ENCODE peak calls at places on chromosomes 3 and 15, in nine cellular contexts. One of them, this sample, is unnamed.

GRCh38 chr15:67157779-67158366 is 92.5 kb downstream of the SMAD3 start:
- ATAC-seq in activated naive CD8-positive, alpha-beta T cell treated with anti-CD3 and anti-CD28 coated beads, Interleukin-2, amount 50 U/mL, for 24 hours: no peak
- ATAC-seq in lower lobe of right lung: no peak
- ATAC-seq in esophagus mucosa: no peak
- ATAC-seq in Panc1: peak
- ATAC-seq in IMR-90: no peak
- ATAC-seq in heart right ventricle: peak
- ATAC-seq in CD8-positive, alpha-beta T cell: no peak
- ATAC-seq in CD4-positive, CD25-positive, alpha-beta regulatory T cell: no peak
- ATAC-seq in this sample: no peak

GRCh38 chr3:81492048-81492447 is 269.4 kb downstream of the GBE1 start:
- ATAC-seq in activated naive CD8-positive, alpha-beta T cell treated with anti-CD3 and anti-CD28 coated beads, Interleukin-2, amount 50 U/mL, for 24 hours: no peak
- ATAC-seq in lower lobe of right lung: no peak
- ATAC-seq in esophagus mucosa: no peak
- ATAC-seq in Panc1: no peak
- ATAC-seq in IMR-90: peak
- ATAC-seq in heart right ventricle: peak
- ATAC-seq in CD8-positive, alpha-beta T cell: no peak
- ATAC-seq in CD4-positive, CD25-positive, alpha-beta regulatory T cell: no peak
- ATAC-seq in this sample: no peak

GRCh38 chr3:73243740-73244139 is 182.3 kb downstream of the EBLN2 start:
- ATAC-seq in activated naive CD8-positive, alpha-beta T cell treated with anti-CD3 and anti-CD28 coated beads, Interleukin-2, amount 50 U/mL, for 24 hours: no peak
- ATAC-seq in lower lobe of right lung: no peak
- ATAC-seq in esophagus mucosa: no peak
- ATAC-seq in Panc1: no peak
- ATAC-seq in IMR-90: no peak
- ATAC-seq in heart right ventricle: no peak
- ATAC-seq in CD8-positive, alpha-beta T cell: no peak
- ATAC-seq in CD4-positive, CD25-positive, alpha-beta regulatory T cell: no peak
- ATAC-seq in this sample: no peak

GRCh38 chr3:13235079-13235478 is 161.8 kb upstream of the IQSEC1 start:
- ATAC-seq in activated naive CD8-positive, alpha-beta T cell treated with anti-CD3 and anti-CD28 coated beads, Interleukin-2, amount 50 U/mL, for 24 hours: peak
- ATAC-seq in lower lobe of right lung: no peak
- ATAC-seq in esophagus mucosa: no peak
- ATAC-seq in Panc1: no peak
- ATAC-seq in IMR-90: no peak
- ATAC-seq in heart right ventricle: no peak
- ATAC-seq in CD8-positive, alpha-beta T cell: no peak
- ATAC-seq in CD4-positive, CD25-positive, alpha-beta regulatory T cell: peak
- ATAC-seq in this sample: no peak

GRCh38 chr3:66312039-66312438 is 91.2 kb downstream of the SLC25A26 start:
- ATAC-seq in activated naive CD8-positive, alpha-beta T cell treated with anti-CD3 and anti-CD28 coated beads, Interleukin-2, amount 50 U/mL, for 24 hours: no peak
- ATAC-seq in lower lobe of right lung: no peak
- ATAC-seq in esophagus mucosa: no peak
- ATAC-seq in Panc1: no peak
- ATAC-seq in IMR-90: no peak
- ATAC-seq in heart right ventricle: no peak
- ATAC-seq in CD8-positive, alpha-beta T cell: peak
- ATAC-seq in CD4-positive, CD25-positive, alpha-beta regulatory T cell: peak
- ATAC-seq in this sample: no peak

GRCh38 chr15:89043031-89044002 is 44.9 kb upstream of the ABHD2 start:
- ATAC-seq in activated naive CD8-positive, alpha-beta T cell treated with anti-CD3 and anti-CD28 coated beads, Interleukin-2, amount 50 U/mL, for 24 hours: no peak
- ATAC-seq in lower lobe of right lung: no peak
- ATAC-seq in esophagus mucosa: no peak
- ATAC-seq in Panc1: no peak
- ATAC-seq in IMR-90: no peak
- ATAC-seq in heart right ventricle: no peak
- ATAC-seq in CD8-positive, alpha-beta T cell: no peak
- ATAC-seq in CD4-positive, CD25-positive, alpha-beta regulatory T cell: no peak
- ATAC-seq in this sample: no peak

GRCh38 chr3:186115229-186115996 is 6.5 kb upstream of the ETV5 start:
- ATAC-seq in activated naive CD8-positive, alpha-beta T cell treated with anti-CD3 and anti-CD28 coated beads, Interleukin-2, amount 50 U/mL, for 24 hours: no peak
- ATAC-seq in lower lobe of right lung: no peak
- ATAC-seq in esophagus mucosa: no peak
- ATAC-seq in Panc1: no peak
- ATAC-seq in IMR-90: no peak
- ATAC-seq in heart right ventricle: no peak
- ATAC-seq in CD8-positive, alpha-beta T cell: no peak
- ATAC-seq in CD4-positive, CD25-positive, alpha-beta regulatory T cell: no peak
- ATAC-seq in this sample: no peak

GRCh38 chr3:68352031-68352430 is 580.3 kb downstream of the TAFA4 start:
- ATAC-seq in activated naive CD8-positive, alpha-beta T cell treated with anti-CD3 and anti-CD28 coated beads, Interleukin-2, amount 50 U/mL, for 24 hours: no peak
- ATAC-seq in lower lobe of right lung: no peak
- ATAC-seq in esophagus mucosa: no peak
- ATAC-seq in Panc1: no peak
- ATAC-seq in IMR-90: no peak
- ATAC-seq in heart right ventricle: no peak
- ATAC-seq in CD8-positive, alpha-beta T cell: no peak
- ATAC-seq in CD4-positive, CD25-positive, alpha-beta regulatory T cell: no peak
- ATAC-seq in this sample: no peak

GRCh38 chr3:142926368-142926944 is 37.0 kb downstream of the PAQR9 start:
- ATAC-seq in activated naive CD8-positive, alpha-beta T cell treated with anti-CD3 and anti-CD28 coated beads, Interleukin-2, amount 50 U/mL, for 24 hours: no peak
- ATAC-seq in lower lobe of right lung: no peak
- ATAC-seq in esophagus mucosa: no peak
- ATAC-seq in Panc1: no peak
- ATAC-seq in IMR-90: no peak
- ATAC-seq in heart right ventricle: no peak
- ATAC-seq in CD8-positive, alpha-beta T cell: no peak
- ATAC-seq in CD4-positive, CD25-positive, alpha-beta regulatory T cell: no peak
- ATAC-seq in this sample: no peak

GRCh38 chr3:57062119-57062631 is 1.7 kb downstream of the SPATA12 start:
- ATAC-seq in activated naive CD8-positive, alpha-beta T cell treated with anti-CD3 and anti-CD28 coated beads, Interleukin-2, amount 50 U/mL, for 24 hours: no peak
- ATAC-seq in lower lobe of right lung: peak
- ATAC-seq in esophagus mucosa: peak
- ATAC-seq in Panc1: peak
- ATAC-seq in IMR-90: peak
- ATAC-seq in heart right ventricle: peak
- ATAC-seq in CD8-positive, alpha-beta T cell: no peak
- ATAC-seq in CD4-positive, CD25-positive, alpha-beta regulatory T cell: no peak
- ATAC-seq in this sample: peak

GRCh38 chr3:185792955-185793354 is 31.9 kb downstream of the IGF2BP2 start:
- ATAC-seq in activated naive CD8-positive, alpha-beta T cell treated with anti-CD3 and anti-CD28 coated beads, Interleukin-2, amount 50 U/mL, for 24 hours: no peak
- ATAC-seq in lower lobe of right lung: no peak
- ATAC-seq in esophagus mucosa: no peak
- ATAC-seq in Panc1: no peak
- ATAC-seq in IMR-90: no peak
- ATAC-seq in heart right ventricle: no peak
- ATAC-seq in CD8-positive, alpha-beta T cell: no peak
- ATAC-seq in CD4-positive, CD25-positive, alpha-beta regulatory T cell: no peak
- ATAC-seq in this sample: no peak

GRCh38 chr15:101014921-101015841 is 96.0 kb downstream of the LRRK1 start:
- ATAC-seq in activated naive CD8-positive, alpha-beta T cell treated with anti-CD3 and anti-CD28 coated beads, Interleukin-2, amount 50 U/mL, for 24 hours: peak
- ATAC-seq in lower lobe of right lung: peak
- ATAC-seq in esophagus mucosa: peak
- ATAC-seq in Panc1: peak
- ATAC-seq in IMR-90: peak
- ATAC-seq in heart right ventricle: peak
- ATAC-seq in CD8-positive, alpha-beta T cell: peak
- ATAC-seq in CD4-positive, CD25-positive, alpha-beta regulatory T cell: no peak
- ATAC-seq in this sample: peak

GRCh38 chr3:42023380-42023779 is 61.5 kb upstream of the ULK4 start:
- ATAC-seq in activated naive CD8-positive, alpha-beta T cell treated with anti-CD3 and anti-CD28 coated beads, Interleukin-2, amount 50 U/mL, for 24 hours: peak
- ATAC-seq in lower lobe of right lung: no peak
- ATAC-seq in esophagus mucosa: no peak
- ATAC-seq in Panc1: no peak
- ATAC-seq in IMR-90: no peak
- ATAC-seq in heart right ventricle: no peak
- ATAC-seq in CD8-positive, alpha-beta T cell: peak
- ATAC-seq in CD4-positive, CD25-positive, alpha-beta regulatory T cell: no peak
- ATAC-seq in this sample: no peak